ENCODE peak calls at places on chromosomes 3 and 15, in four cellular contexts. O, T, P and C are unnamed samples.

GRCh38 chr3:124497487-124497886 is 232.8 kb upstream of the UMPS start:
- DNase-seq in O (no peak), T (no peak), P (no peak), C (no peak)

GRCh38 chr15:77500986-77501385 is 80.3 kb downstream of the HMG20A start:
- DNase-seq in O (no peak), T (no peak), P (no peak), C (no peak)

GRCh38 chr3:25527796-25528195 is 99.7 kb downstream of the RARB start:
- DNase-seq in O (no peak), T (no peak), P (no peak), C (no peak)

GRCh38 chr15:44832068-44832467 is 95.7 kb downstream of the TRIM69 start:
- DNase-seq in O (no peak), T (peak), P (no peak), C (no peak)

GRCh38 chr3:177713921-177714900 is 516.9 kb upstream of the TBL1XR1 start:
- DNase-seq in O (no peak), T (no peak), P (no peak), C (no peak)

GRCh38 chr15:101250331-101250730 is 1.5 kb downstream of the CHSY1 start:
- DNase-seq in O (no peak), T (no peak), P (no peak), C (no peak)

GRCh38 chr3:184315871-184316661 is 1.7 kb downstream of the EIF4G1 start:
- DNase-seq in O (no peak), T (peak), P (no peak), C (no peak)

GRCh38 chr15:54462511-54462913 is 484.3 kb downstream of the UNC13C start:
- DNase-seq in O (no peak), T (no peak), P (no peak), C (no peak)

GRCh38 chr15:85837011-85837433 is 42.3 kb upstream of the KLHL25 start:
- DNase-seq in O (no peak), T (no peak), P (peak), C (peak)

GRCh38 chr3:133835418-133835743 is 29.8 kb downstream of the SRPRB start:
- DNase-seq in O (no peak), T (no peak), P (no peak), C (no peak)

GRCh38 chr3:41198526-41198925 is 779 bp upstream of the CTNNB1 start:
- DNase-seq in O (no peak), T (peak), P (peak), C (no peak)

GRCh38 chr15:31840849-31841476 is 189.4 kb upstream of the CHRNA7 start:
- DNase-seq in O (no peak), T (no peak), P (no peak), C (no peak)

GRCh38 chr15:65336767-65337435 is 32.4 kb downstream of the RNU5B-1 start:
- DNase-seq in O (no peak), T (no peak), P (no peak), C (no peak)

GRCh38 chr3:143306419-143306818 is 186.8 kb downstream of the CHST2 start:
- DNase-seq in O (no peak), T (no peak), P (no peak), C (no peak)

GRCh38 chr3:53630547-53630946 is 136.1 kb downstream of the CACNA1D start:
- DNase-seq in O (peak), T (no peak), P (peak), C (peak)

GRCh38 chr3:196636369-196637349 is 2.8 kb upstream of the NRROS start:
- DNase-seq in O (no peak), T (no peak), P (no peak), C (no peak)

GRCh38 chr15:100438570-100438969 is 90.2 kb downstream of the CERS3 start:
- DNase-seq in O (no peak), T (peak), P (no peak), C (no peak)

GRCh38 chr3:24128195-24129005 is 183.3 kb downstream of the NR1D2 start:
- DNase-seq in O (peak), T (no peak), P (no peak), C (no peak)

GRCh38 chr3:52121459-52121795 is 32.8 kb downstream of the POC1A start:
- DNase-seq in O (no peak), T (no peak), P (no peak), C (no peak)

GRCh38 chr3:14725564-14726420 is 50.9 kb downstream of the C3orf20 start:
- DNase-seq in O (no peak), T (no peak), P (no peak), C (no peak)

GRCh38 chr15:28977377-28978010 is 91.7 kb downstream of the APBA2 start:
- DNase-seq in O (peak), T (no peak), P (no peak), C (peak)

GRCh38 chr3:155313303-155313702 is 19.8 kb upstream of the STRIT1 start:
- DNase-seq in O (no peak), T (no peak), P (no peak), C (no peak)

GRCh38 chr15:89367485-89368451 is 33.1 kb upstream of the POLG start:
- DNase-seq in O (no peak), T (peak), P (no peak), C (no peak)

GRCh38 chr3:174675426-174675825 is 183.7 kb upstream of the NAALADL2 start:
- DNase-seq in O (no peak), T (no peak), P (no peak), C (no peak)

GRCh38 chr3:56976666-56977560 is 83.6 kb upstream of the SPATA12 start:
- DNase-seq in O (no peak), T (no peak), P (no peak), C (no peak)

GRCh38 chr3:160756907-160757623 is 1.0 kb downstream of the PPM1L start:
- DNase-seq in O (no peak), T (no peak), P (no peak), C (no peak)

GRCh38 chr3:134427400-134428111 is 53.3 kb upstream of the AMOTL2 start:
- DNase-seq in O (peak), T (no peak), P (peak), C (peak)

GRCh38 chr3:184740509-184741258 is 28.8 kb upstream of the MAGEF1 start:
- DNase-seq in O (peak), T (peak), P (no peak), C (no peak)

GRCh38 chr3:132872711-132873110 is 150.5 kb upstream of the NPHP3 start:
- DNase-seq in O (no peak), T (no peak), P (no peak), C (no peak)

GRCh38 chr15:26665950-26666921 is 106.6 kb downstream of the GABRB3 start:
- DNase-seq in O (no peak), T (peak), P (no peak), C (no peak)
- TF ChIP-seq TCF7L2 in O (no peak), T (no peak), P (no peak), C (no peak)

GRCh38 chr3:86109434-86109833 is 881.5 kb downstream of the VGLL3 start:
- DNase-seq in O (no peak), T (no peak), P (no peak), C (no peak)
- TF ChIP-seq TCF7L2 in O (no peak), T (no peak), P (no peak), C (no peak)

DNA sequence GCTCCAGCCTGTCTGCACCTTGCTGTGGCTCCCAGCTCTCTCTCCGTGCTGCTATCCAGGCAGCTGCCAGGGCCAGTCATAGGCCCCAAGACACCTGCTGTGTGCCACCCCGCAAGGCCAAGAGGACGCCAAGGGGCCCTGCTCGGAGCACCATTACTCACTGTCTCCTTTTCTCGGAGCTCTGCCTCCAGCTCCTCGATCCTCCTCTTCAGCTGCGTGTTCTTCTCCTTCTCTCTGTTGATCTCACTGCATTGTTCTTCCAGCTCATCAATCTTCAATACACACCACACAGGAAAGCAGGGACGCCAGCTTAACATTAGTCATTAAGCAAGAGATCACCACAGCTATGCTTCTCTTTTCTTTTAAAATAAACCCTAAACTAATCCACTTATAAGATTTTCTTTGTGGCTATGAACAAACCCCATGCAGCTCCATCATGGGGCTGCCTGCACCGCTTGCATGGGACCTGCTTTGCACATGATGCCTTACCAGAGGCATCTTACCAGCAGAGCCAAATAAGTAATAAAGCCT is 42.6 kb downstream of the WHAMM start:
- DNase-seq in O (no peak), T (no peak), P (no peak), C (no peak)
- TF ChIP-seq TCF7L2 in O (no peak), T (no peak), P (no peak), C (no peak)

GRCh38 chr3:9217784-9218513 is 31.5 kb downstream of the SRGAP3 start:
- DNase-seq in O (no peak), T (no peak), P (no peak), C (no peak)
- TF ChIP-seq TCF7L2 in O (no peak), T (no peak), P (no peak), C (no peak)